ENCODE peak calls at places on chromosomes 6 and 20, in five cellular contexts. D, N, M, R and F are unnamed samples.

GRCh38 chr6:105357147-105357546 is 45.7 kb downstream of the PREP start:
- DNase-seq in D (no peak), N (no peak), M (no peak), R (no peak), F (no peak)

GRCh38 chr6:1864496-1864895 is 254.8 kb downstream of the FOXC1 start:
- DNase-seq in D (no peak), N (no peak), M (no peak), R (no peak), F (no peak)

GRCh38 chr6:28922004-28922840 is 1.6 kb downstream of the TRIM27 start:
- DNase-seq in D (peak), N (peak), M (no peak), R (no peak), F (no peak)

GRCh38 chr6:36760685-36761435 is 63.2 kb downstream of the RAB44 start:
- DNase-seq in D (no peak), N (no peak), M (no peak), R (no peak), F (no peak)

GRCh38 chr20:25055711-25056492 is 2.0 kb downstream of the ACSS1 start:
- DNase-seq in D (peak), N (no peak), M (no peak), R (peak), F (no peak)

GRCh38 chr6:108896111-108896661 is 48.0 kb downstream of the ARMC2 start:
- DNase-seq in D (no peak), N (no peak), M (no peak), R (no peak), F (no peak)

GRCh38 chr6:72519871-72520270 is 102.0 kb upstream of the KCNQ5 start:
- DNase-seq in D (no peak), N (no peak), M (no peak), R (no peak), F (no peak)

GRCh38 chr20:53914091-53914860 is 156.1 kb downstream of the BCAS1 start:
- DNase-seq in D (no peak), N (no peak), M (no peak), R (no peak), F (no peak)

GRCh38 chr20:3970016-3970415 is 45.3 kb downstream of the RNF24 start:
- DNase-seq in D (no peak), N (no peak), M (no peak), R (no peak), F (no peak)

GRCh38 chr6:156189195-156189594 is 588.0 kb upstream of the ARID1B start:
- DNase-seq in D (no peak), N (no peak), M (no peak), R (no peak), F (no peak)

GRCh38 chr20:22507240-22507961 is 77.0 kb downstream of the FOXA2 start:
- DNase-seq in D (no peak), N (no peak), M (no peak), R (no peak), F (no peak)

GRCh38 chr6:87029711-87030314 is 65.1 kb downstream of the CGA start:
- DNase-seq in D (peak), N (peak), M (no peak), R (no peak), F (no peak)

GRCh38 chr6:41022294-41022693 is 16.7 kb downstream of the UNC5CL start:
- DNase-seq in D (no peak), N (no peak), M (no peak), R (no peak), F (no peak)

GRCh38 chr6:80366721-80367120 is 260.2 kb downstream of the BCKDHB start:
- DNase-seq in D (no peak), N (no peak), M (no peak), R (peak), F (no peak)

GRCh38 chr6:33317668-33318425 is at the start of gene ZBTB22:
- DNase-seq in D (peak), N (peak), M (peak), R (peak), F (peak)
- TF ChIP-seq POLR2A in D (peak), N (no peak), M (no peak), R (no peak), F (no peak)

GRCh38 chr6:154367839-154368695 is 11.5 kb upstream of the IPCEF1 start:
- DNase-seq in D (no peak), N (no peak), M (no peak), R (no peak), F (no peak)
- TF ChIP-seq POLR2A in D (no peak), N (no peak), M (no peak), R (no peak), F (no peak)

GRCh38 chr20:58512808-58513552 is 2.2 kb downstream of the APCDD1L start:
- DNase-seq in D (no peak), N (no peak), M (no peak), R (no peak), F (no peak)

GRCh38 chr20:58511364-58511763 is 3.8 kb downstream of the APCDD1L start:
- DNase-seq in D (no peak), N (no peak), M (no peak), R (no peak), F (no peak)

GRCh38 chr20:58508762-58509395 is 6.3 kb downstream of the APCDD1L start:
- DNase-seq in D (no peak), N (no peak), M (no peak), R (no peak), F (no peak)

GRCh38 chr20:58511861-58512260 is 3.3 kb downstream of the APCDD1L start:
- DNase-seq in D (no peak), N (no peak), M (no peak), R (no peak), F (no peak)

GRCh38 chr20:58510921-58511320 is 4.3 kb downstream of the APCDD1L start:
- DNase-seq in D (no peak), N (no peak), M (no peak), R (no peak), F (no peak)
- TF ChIP-seq POLR2A in D (no peak), N (no peak), M (no peak), R (no peak), F (no peak)

GRCh38 chr20:14454296-14454695 is 116.9 kb upstream of the FLRT3 start:
- DNase-seq in D (no peak), N (no peak), M (no peak), R (no peak), F (no peak)
- TF ChIP-seq POLR2A in D (no peak), N (no peak), M (no peak), R (no peak), F (no peak)

GRCh38 chr6:56540950-56541600 is 101.6 kb downstream of the DST start:
- DNase-seq in D (no peak), N (no peak), M (no peak), R (no peak), F (no peak)
- TF ChIP-seq POLR2A in D (no peak), N (no peak), M (no peak), R (no peak), F (no peak)

GRCh38 chr20:63861981-63862901 is 943 bp downstream of the ABHD16B start:
- DNase-seq in D (no peak), N (no peak), M (no peak), R (no peak), F (no peak)

GRCh38 chr20:63864545-63864977 is 509 bp upstream of the TPD52L2 start:
- DNase-seq in D (no peak), N (no peak), M (no peak), R (no peak), F (no peak)

GRCh38 chr20:63863798-63864544 is 1.1 kb upstream of the TPD52L2 start:
- DNase-seq in D (peak), N (peak), M (peak), R (peak), F (peak)

GRCh38 chr20:63863021-63863797 is 1.9 kb upstream of the TPD52L2 start:
- DNase-seq in D (no peak), N (no peak), M (no peak), R (no peak), F (no peak)

GRCh38 chr20:63864978-63865640 is at the start of gene TPD52L2:
- DNase-seq in D (peak), N (peak), M (peak), R (peak), F (peak)
- TF ChIP-seq POLR2A in D (peak), N (peak), M (peak), R (peak), F (no peak)